ENCODE peak calls at places on chromosome 9, in nine cellular contexts. X, L, K, R, A, D, N, W and I are unnamed samples.

GRCh38 chr9:120032639-120033038 is 547.3 kb downstream of the CDK5RAP2 start:
- DNase-seq in D (no peak), W (peak), N (no peak), L (no peak), X (no peak), K (peak), R (no peak), A (no peak), I (no peak)

GRCh38 chr9:134985451-134985850 is 67.7 kb upstream of the FCN1 start:
- DNase-seq in L (no peak), A (no peak), W (no peak), R (no peak), X (no peak), K (no peak), D (no peak), N (no peak), I (no peak)

GRCh38 chr9:110021891-110022290 is 186.1 kb downstream of the C9orf152 start:
- DNase-seq in R (no peak), N (no peak), D (no peak), W (no peak), K (no peak), A (no peak), X (no peak), L (no peak), I (no peak)

GRCh38 chr9:131300444-131300843 is 10.9 kb downstream of the PLPP7 start:
- DNase-seq in N (no peak), W (no peak), A (no peak), K (no peak), L (no peak), D (no peak), R (no peak), X (no peak), I (no peak)

GRCh38 chr9:23153058-23153457 is 673.0 kb downstream of the ELAVL2 start:
- DNase-seq in A (no peak), N (no peak), K (no peak), L (no peak), X (no peak), R (no peak), W (no peak), D (no peak), I (no peak)

GRCh38 chr9:2764371-2764770 is 47.1 kb downstream of the KCNV2 start:
- DNase-seq in X (no peak), K (no peak), N (no peak), A (peak), D (no peak), W (peak), R (no peak), L (no peak), I (no peak)

GRCh38 chr9:2494571-2494970 is 127.0 kb upstream of the VLDLR start:
- DNase-seq in L (peak), A (no peak), R (no peak), K (peak), X (peak), W (no peak), D (no peak), N (no peak), I (peak)

GRCh38 chr9:123064662-123065061 is 31.2 kb downstream of the GPR21 start:
- DNase-seq in W (no peak), K (no peak), D (no peak), X (no peak), L (no peak), N (no peak), A (no peak), R (no peak), I (no peak)

GRCh38 chr9:136725612-136726011 is 13.2 kb downstream of the DIPK1B start:
- DNase-seq in R (no peak), N (no peak), D (no peak), W (no peak), K (peak), L (no peak), X (peak), A (no peak), I (no peak)

GRCh38 chr9:17004500-17004899 is 130.3 kb upstream of the CNTLN start:
- DNase-seq in L (no peak), R (no peak), W (no peak), N (no peak), D (no peak), X (peak), A (no peak), K (peak), I (no peak)

GRCh38 chr9:120914953-120915352 is 11.6 kb downstream of the TRAF1 start:
- DNase-seq in K (peak), N (no peak), R (no peak), W (no peak), A (no peak), L (no peak), X (peak), D (no peak), I (no peak)

GRCh38 chr9:114687034-114687433 is 5.0 kb upstream of the TEX48 start:
- DNase-seq in A (no peak), K (peak), L (no peak), N (no peak), D (no peak), W (no peak), X (peak), R (no peak), I (no peak)

GRCh38 chr9:114754574-114754973 is 51.3 kb downstream of the TNFSF15 start:
- DNase-seq in D (no peak), A (no peak), N (no peak), R (no peak), L (no peak), W (no peak), X (no peak), K (no peak), I (no peak)

GRCh38 chr9:108877524-108877923 is 15.5 kb downstream of the ACTL7A start:
- DNase-seq in L (no peak), K (no peak), X (no peak), N (no peak), R (no peak), D (no peak), W (no peak), A (no peak), I (no peak)

GRCh38 chr9:79776581-79776980 is 204.8 kb downstream of the TLE4 start:
- DNase-seq in R (no peak), N (no peak), L (no peak), W (no peak), X (peak), A (no peak), K (no peak), D (no peak), I (peak)

GRCh38 chr9:101393135-101393534 is 5.3 kb downstream of the MRPL50 start:
- DNase-seq in D (no peak), L (no peak), R (no peak), X (no peak), N (no peak), A (no peak), K (no peak), W (no peak), I (no peak)
- H3K4me3 ChIP-seq in D (no peak), L (no peak), R (no peak), X (no peak), N (no peak), A (no peak), K (no peak), W (no peak), I (no peak)

GRCh38 chr9:72734631-72735030 is 213.2 kb downstream of the TMC1 start:
- DNase-seq in D (no peak), A (no peak), W (no peak), X (no peak), L (no peak), K (peak), R (no peak), N (no peak), I (no peak)
- H3K4me3 ChIP-seq in D (no peak), A (no peak), W (no peak), X (no peak), L (no peak), K (no peak), R (no peak), N (no peak), I (no peak)

GRCh38 chr9:129696803-129697110 is 31.3 kb downstream of the PRRX2 start:
- DNase-seq in R (no peak), X (no peak), K (no peak), W (no peak), L (peak), A (no peak), N (no peak), D (no peak), I (no peak)
- H3K4me3 ChIP-seq in R (peak), X (peak), K (peak), W (no peak), L (peak), A (no peak), N (peak), D (peak), I (peak)

GRCh38 chr9:78149738-78150291 is 86.1 kb upstream of the CEP78 start:
- DNase-seq in N (no peak), A (no peak), D (no peak), R (no peak), K (no peak), L (peak), W (no peak), X (no peak), I (no peak)
- H3K4me3 ChIP-seq in N (no peak), A (no peak), D (no peak), R (no peak), K (no peak), L (no peak), W (no peak), X (no peak), I (no peak)

GRCh38 chr9:35490155-35490909 is 421 bp downstream of the RUSC2 start:
- DNase-seq in W (no peak), D (peak), L (peak), X (no peak), N (no peak), A (no peak), R (peak), K (no peak), I (no peak)
- H3K4me3 ChIP-seq in W (no peak), D (peak), L (peak), X (peak), N (peak), A (peak), R (peak), K (peak), I (peak)

GRCh38 chr9:89606567-89607311 is 1.9 kb downstream of the GADD45G start:
- DNase-seq in D (peak), X (peak), A (peak), N (no peak), K (peak), W (peak), R (no peak), L (peak), I (no peak)
- H3K4me3 ChIP-seq in D (peak), X (no peak), A (peak), N (no peak), K (no peak), W (no peak), R (no peak), L (peak), I (no peak)

GRCh38 chr9:112552229-112553050 is 65.8 kb downstream of the KIAA1958 start:
- DNase-seq in A (no peak), N (no peak), L (no peak), X (no peak), R (no peak), W (no peak), K (no peak), D (no peak), I (no peak)
- H3K4me3 ChIP-seq in A (no peak), N (no peak), L (no peak), X (no peak), R (no peak), W (no peak), K (no peak), D (no peak), I (no peak)

GRCh38 chr9:20693068-20693467 is 9.0 kb downstream of the FOCAD start:
- DNase-seq in R (no peak), W (no peak), D (no peak), X (no peak), K (no peak), A (no peak), L (no peak), N (no peak), I (no peak)
- H3K4me3 ChIP-seq in R (no peak), W (no peak), D (no peak), X (no peak), K (no peak), A (no peak), L (no peak), N (no peak), I (no peak)

GRCh38 chr9:126721531-126722098 is 83.2 kb upstream of the ZBTB43 start:
- DNase-seq in D (no peak), K (no peak), R (no peak), A (no peak), N (no peak), W (no peak), L (no peak), X (no peak), I (no peak)
- H3K4me3 ChIP-seq in D (peak), K (no peak), R (no peak), A (peak), N (no peak), W (peak), L (no peak), X (no peak), I (no peak)